ENCODE peak calls at places on chromosomes 12 and 14, in eight cellular contexts. One of them, this sample, is unnamed.

GRCh38 chr14:80300351-80300750 is 89.0 kb upstream of the DIO2 start:
- DNase-seq in GM12865: no peak
- DNase-seq in NCI-H1417: no peak
- DNase-seq in bronchial epithelial cell: no peak
- DNase-seq in ecto neural progenitor cell: no peak
- DNase-seq in mesenteric fat pad: no peak
- DNase-seq in kidney: no peak
- DNase-seq in T-helper 2 cell: no peak
- DNase-seq in this sample: no peak

GRCh38 chr12:47328831-47329545 is 249.2 kb upstream of the AMIGO2 start:
- DNase-seq in GM12865: no peak
- DNase-seq in NCI-H1417: no peak
- DNase-seq in bronchial epithelial cell: peak
- DNase-seq in ecto neural progenitor cell: no peak
- DNase-seq in mesenteric fat pad: no peak
- DNase-seq in kidney: no peak
- DNase-seq in T-helper 2 cell: no peak
- DNase-seq in this sample: no peak

GRCh38 chr14:104147346-104148125 is 9.1 kb downstream of the KIF26A start:
- DNase-seq in GM12865: no peak
- DNase-seq in NCI-H1417: no peak
- DNase-seq in bronchial epithelial cell: no peak
- DNase-seq in ecto neural progenitor cell: no peak
- DNase-seq in mesenteric fat pad: no peak
- DNase-seq in kidney: peak
- DNase-seq in T-helper 2 cell: no peak
- DNase-seq in this sample: peak

GRCh38 chr12:104109446-104110271 is 28.4 kb downstream of the NFYB start:
- DNase-seq in GM12865: no peak
- DNase-seq in NCI-H1417: no peak
- DNase-seq in bronchial epithelial cell: no peak
- DNase-seq in ecto neural progenitor cell: no peak
- DNase-seq in mesenteric fat pad: no peak
- DNase-seq in kidney: no peak
- DNase-seq in T-helper 2 cell: no peak
- DNase-seq in this sample: no peak

GRCh38 chr12:40106202-40106533 is 287 bp upstream of the SLC2A13 start:
- DNase-seq in GM12865: no peak
- DNase-seq in NCI-H1417: peak
- DNase-seq in bronchial epithelial cell: no peak
- DNase-seq in ecto neural progenitor cell: no peak
- DNase-seq in mesenteric fat pad: no peak
- DNase-seq in kidney: no peak
- DNase-seq in T-helper 2 cell: no peak
- DNase-seq in this sample: no peak

GRCh38 chr12:105622220-105622619 is 291.7 kb downstream of the C12orf75 start:
- DNase-seq in GM12865: no peak
- DNase-seq in NCI-H1417: no peak
- DNase-seq in bronchial epithelial cell: no peak
- DNase-seq in ecto neural progenitor cell: no peak
- DNase-seq in mesenteric fat pad: no peak
- DNase-seq in kidney: no peak
- DNase-seq in T-helper 2 cell: no peak
- DNase-seq in this sample: no peak

GRCh38 chr14:67526676-67527459 is 6.2 kb upstream of the PLEKHH1 start:
- DNase-seq in GM12865: peak
- DNase-seq in NCI-H1417: peak
- DNase-seq in bronchial epithelial cell: peak
- DNase-seq in ecto neural progenitor cell: peak
- DNase-seq in mesenteric fat pad: no peak
- DNase-seq in kidney: no peak
- DNase-seq in T-helper 2 cell: no peak
- DNase-seq in this sample: peak

GRCh38 chr14:99568567-99569560 is 35.1 kb downstream of the CCDC85C start:
- DNase-seq in GM12865: peak
- DNase-seq in NCI-H1417: peak
- DNase-seq in bronchial epithelial cell: no peak
- DNase-seq in ecto neural progenitor cell: no peak
- DNase-seq in mesenteric fat pad: no peak
- DNase-seq in kidney: no peak
- DNase-seq in T-helper 2 cell: no peak
- DNase-seq in this sample: no peak

GRCh38 chr12:6382371-6382770 is 1.6 kb upstream of the LTBR start:
- DNase-seq in GM12865: no peak
- DNase-seq in NCI-H1417: no peak
- DNase-seq in bronchial epithelial cell: no peak
- DNase-seq in ecto neural progenitor cell: no peak
- DNase-seq in mesenteric fat pad: no peak
- DNase-seq in kidney: no peak
- DNase-seq in T-helper 2 cell: no peak
- DNase-seq in this sample: no peak

GRCh38 chr14:80387563-80387981 is 176.3 kb upstream of the DIO2 start:
- DNase-seq in GM12865: no peak
- DNase-seq in NCI-H1417: no peak
- DNase-seq in bronchial epithelial cell: no peak
- DNase-seq in ecto neural progenitor cell: no peak
- DNase-seq in mesenteric fat pad: no peak
- DNase-seq in kidney: no peak
- DNase-seq in T-helper 2 cell: no peak
- DNase-seq in this sample: no peak

GRCh38 chr14:103115845-103116572 is 7.3 kb upstream of the TNFAIP2 start:
- DNase-seq in GM12865: no peak
- DNase-seq in NCI-H1417: no peak
- DNase-seq in bronchial epithelial cell: peak
- DNase-seq in ecto neural progenitor cell: no peak
- DNase-seq in mesenteric fat pad: no peak
- DNase-seq in kidney: no peak
- DNase-seq in T-helper 2 cell: no peak
- DNase-seq in this sample: no peak

GRCh38 chr14:95319312-95320075 is at the start of gene CLMN:
- DNase-seq in GM12865: peak
- DNase-seq in NCI-H1417: peak
- DNase-seq in bronchial epithelial cell: no peak
- DNase-seq in ecto neural progenitor cell: peak
- DNase-seq in mesenteric fat pad: no peak
- DNase-seq in kidney: peak
- DNase-seq in T-helper 2 cell: peak
- DNase-seq in this sample: peak

GRCh38 chr12:102300824-102301461 is 103.3 kb upstream of the PMCH start:
- DNase-seq in GM12865: peak
- DNase-seq in NCI-H1417: peak
- DNase-seq in bronchial epithelial cell: peak
- DNase-seq in ecto neural progenitor cell: no peak
- DNase-seq in mesenteric fat pad: no peak
- DNase-seq in kidney: no peak
- DNase-seq in T-helper 2 cell: no peak
- DNase-seq in this sample: no peak

GRCh38 chr14:39025250-39025809 is 77.7 kb downstream of the SEC23A start:
- DNase-seq in GM12865: no peak
- DNase-seq in NCI-H1417: no peak
- DNase-seq in bronchial epithelial cell: no peak
- DNase-seq in ecto neural progenitor cell: no peak
- DNase-seq in mesenteric fat pad: no peak
- DNase-seq in kidney: no peak
- DNase-seq in T-helper 2 cell: no peak
- DNase-seq in this sample: no peak

GRCh38 chr12:1933342-1933992 is 15.0 kb upstream of the CACNA2D4 start:
- DNase-seq in GM12865: peak
- DNase-seq in NCI-H1417: no peak
- DNase-seq in bronchial epithelial cell: no peak
- DNase-seq in ecto neural progenitor cell: peak
- DNase-seq in mesenteric fat pad: peak
- DNase-seq in kidney: no peak
- DNase-seq in T-helper 2 cell: no peak
- DNase-seq in this sample: no peak

GRCh38 chr12:100133200-100133599 is 9.5 kb downstream of the BLTP3B start:
- DNase-seq in GM12865: no peak
- DNase-seq in NCI-H1417: no peak
- DNase-seq in bronchial epithelial cell: no peak
- DNase-seq in ecto neural progenitor cell: no peak
- DNase-seq in mesenteric fat pad: no peak
- DNase-seq in kidney: no peak
- DNase-seq in T-helper 2 cell: no peak
- DNase-seq in this sample: no peak

GRCh38 chr12:52221912-52222457 is 11.1 kb upstream of the KRT7 start:
- DNase-seq in GM12865: peak
- DNase-seq in NCI-H1417: peak
- DNase-seq in bronchial epithelial cell: peak
- DNase-seq in ecto neural progenitor cell: peak
- DNase-seq in mesenteric fat pad: peak
- DNase-seq in kidney: peak
- DNase-seq in T-helper 2 cell: peak
- DNase-seq in this sample: peak

GRCh38 chr12:87981495-87981894 is 47.7 kb downstream of the C12orf50 start:
- DNase-seq in GM12865: no peak
- DNase-seq in NCI-H1417: no peak
- DNase-seq in bronchial epithelial cell: no peak
- DNase-seq in ecto neural progenitor cell: no peak
- DNase-seq in mesenteric fat pad: no peak
- DNase-seq in kidney: no peak
- DNase-seq in T-helper 2 cell: no peak
- DNase-seq in this sample: no peak